ENCODE peak calls at places on chromosomes 7 and 10, in nine cellular contexts. One of them, this sample, is unnamed.

GRCh38 chr7:6096581-6096980 is 65.4 kb downstream of the ANKRD61 start:
- DNase-seq in choroid plexus epithelial cell: no peak
- DNase-seq in GM23338: no peak
- DNase-seq in activated B cell treated with CpG ODN at 0.5 μM for 24 hours: no peak
- DNase-seq in NB4: no peak
- DNase-seq in iris pigment epithelial cell: no peak
- DNase-seq in activated naive CD8-positive, alpha-beta T cell treated with anti-CD3 and anti-CD28 coated beads, Interleukin-2, amount 50 U/mL, for 16 hours: no peak
- DNase-seq in osteocyte: no peak
- DNase-seq in stimulated activated effector memory CD8-positive, alpha-beta T cell treated with anti-CD3 and anti-CD28 coated beads, Interleukin-12 subunit alpha, Interleukin-12 subunit beta, amount 100 ng/mL, for 72 hours: no peak
- DNase-seq in this sample: no peak

GRCh38 chr10:101290415-101290814 is 61.2 kb upstream of the LBX1 start:
- DNase-seq in iris pigment epithelial cell: no peak
- DNase-seq in activated B cell treated with CpG ODN at 0.5 μM for 24 hours: no peak
- DNase-seq in activated naive CD8-positive, alpha-beta T cell treated with anti-CD3 and anti-CD28 coated beads, Interleukin-2, amount 50 U/mL, for 16 hours: no peak
- DNase-seq in stimulated activated effector memory CD8-positive, alpha-beta T cell treated with anti-CD3 and anti-CD28 coated beads, Interleukin-12 subunit alpha, Interleukin-12 subunit beta, amount 100 ng/mL, for 72 hours: no peak
- DNase-seq in GM23338: no peak
- DNase-seq in osteocyte: no peak
- DNase-seq in NB4: no peak
- DNase-seq in choroid plexus epithelial cell: no peak
- DNase-seq in this sample: no peak

GRCh38 chr7:2734761-2735571 is 47.0 kb downstream of the AMZ1 start:
- DNase-seq in iris pigment epithelial cell: no peak
- DNase-seq in NB4: peak; percentile 100
- DNase-seq in GM23338: no peak
- DNase-seq in stimulated activated effector memory CD8-positive, alpha-beta T cell treated with anti-CD3 and anti-CD28 coated beads, Interleukin-12 subunit alpha, Interleukin-12 subunit beta, amount 100 ng/mL, for 72 hours: no peak
- DNase-seq in activated naive CD8-positive, alpha-beta T cell treated with anti-CD3 and anti-CD28 coated beads, Interleukin-2, amount 50 U/mL, for 16 hours: no peak
- DNase-seq in osteocyte: peak; percentile 71
- DNase-seq in choroid plexus epithelial cell: no peak
- DNase-seq in activated B cell treated with CpG ODN at 0.5 μM for 24 hours: peak; percentile 28
- DNase-seq in this sample: peak; percentile 78

GRCh38 chr7:84529480-84530205 is 335.1 kb upstream of the SEMA3A start:
- DNase-seq in iris pigment epithelial cell: peak; percentile 87
- DNase-seq in activated naive CD8-positive, alpha-beta T cell treated with anti-CD3 and anti-CD28 coated beads, Interleukin-2, amount 50 U/mL, for 16 hours: no peak
- DNase-seq in NB4: no peak
- DNase-seq in GM23338: no peak
- DNase-seq in choroid plexus epithelial cell: peak; percentile 78
- DNase-seq in activated B cell treated with CpG ODN at 0.5 μM for 24 hours: no peak
- DNase-seq in osteocyte: no peak
- DNase-seq in stimulated activated effector memory CD8-positive, alpha-beta T cell treated with anti-CD3 and anti-CD28 coated beads, Interleukin-12 subunit alpha, Interleukin-12 subunit beta, amount 100 ng/mL, for 72 hours: no peak
- DNase-seq in this sample: no peak

GRCh38 chr7:130982160-130982638 is 248.2 kb upstream of the KLF14 start:
- DNase-seq in GM23338: peak; percentile 87
- DNase-seq in iris pigment epithelial cell: peak; percentile 55
- DNase-seq in activated B cell treated with CpG ODN at 0.5 μM for 24 hours: no peak
- DNase-seq in stimulated activated effector memory CD8-positive, alpha-beta T cell treated with anti-CD3 and anti-CD28 coated beads, Interleukin-12 subunit alpha, Interleukin-12 subunit beta, amount 100 ng/mL, for 72 hours: no peak
- DNase-seq in osteocyte: no peak
- DNase-seq in activated naive CD8-positive, alpha-beta T cell treated with anti-CD3 and anti-CD28 coated beads, Interleukin-2, amount 50 U/mL, for 16 hours: no peak
- DNase-seq in NB4: peak; percentile 61
- DNase-seq in choroid plexus epithelial cell: peak; percentile 68
- DNase-seq in this sample: peak; percentile 70

GRCh38 chr7:485188-486081 is 34.2 kb downstream of the PDGFA start:
- DNase-seq in iris pigment epithelial cell: no peak
- DNase-seq in NB4: no peak
- DNase-seq in osteocyte: no peak
- DNase-seq in GM23338: no peak
- DNase-seq in activated naive CD8-positive, alpha-beta T cell treated with anti-CD3 and anti-CD28 coated beads, Interleukin-2, amount 50 U/mL, for 16 hours: no peak
- DNase-seq in choroid plexus epithelial cell: no peak
- DNase-seq in stimulated activated effector memory CD8-positive, alpha-beta T cell treated with anti-CD3 and anti-CD28 coated beads, Interleukin-12 subunit alpha, Interleukin-12 subunit beta, amount 100 ng/mL, for 72 hours: no peak
- DNase-seq in activated B cell treated with CpG ODN at 0.5 μM for 24 hours: no peak
- DNase-seq in this sample: no peak

GRCh38 chr7:11935905-11936304 is 103.9 kb upstream of the THSD7A start:
- DNase-seq in choroid plexus epithelial cell: peak; percentile 33
- DNase-seq in activated B cell treated with CpG ODN at 0.5 μM for 24 hours: no peak
- DNase-seq in NB4: no peak
- DNase-seq in osteocyte: no peak
- DNase-seq in stimulated activated effector memory CD8-positive, alpha-beta T cell treated with anti-CD3 and anti-CD28 coated beads, Interleukin-12 subunit alpha, Interleukin-12 subunit beta, amount 100 ng/mL, for 72 hours: no peak
- DNase-seq in iris pigment epithelial cell: peak; percentile 6
- DNase-seq in activated naive CD8-positive, alpha-beta T cell treated with anti-CD3 and anti-CD28 coated beads, Interleukin-2, amount 50 U/mL, for 16 hours: no peak
- DNase-seq in GM23338: no peak
- DNase-seq in this sample: no peak

GRCh38 chr10:122030200-122030552 is 41.2 kb downstream of the TACC2 start:
- DNase-seq in iris pigment epithelial cell: no peak
- DNase-seq in activated B cell treated with CpG ODN at 0.5 μM for 24 hours: no peak
- DNase-seq in osteocyte: no peak
- DNase-seq in GM23338: no peak
- DNase-seq in NB4: no peak
- DNase-seq in activated naive CD8-positive, alpha-beta T cell treated with anti-CD3 and anti-CD28 coated beads, Interleukin-2, amount 50 U/mL, for 16 hours: no peak
- DNase-seq in choroid plexus epithelial cell: no peak
- DNase-seq in stimulated activated effector memory CD8-positive, alpha-beta T cell treated with anti-CD3 and anti-CD28 coated beads, Interleukin-12 subunit alpha, Interleukin-12 subunit beta, amount 100 ng/mL, for 72 hours: no peak
- DNase-seq in this sample: no peak

GRCh38 chr7:16961650-16962049 is 79.9 kb upstream of the AGR3 start:
- DNase-seq in GM23338: no peak
- DNase-seq in NB4: no peak
- DNase-seq in choroid plexus epithelial cell: no peak
- DNase-seq in osteocyte: no peak
- DNase-seq in stimulated activated effector memory CD8-positive, alpha-beta T cell treated with anti-CD3 and anti-CD28 coated beads, Interleukin-12 subunit alpha, Interleukin-12 subunit beta, amount 100 ng/mL, for 72 hours: no peak
- DNase-seq in iris pigment epithelial cell: no peak
- DNase-seq in activated B cell treated with CpG ODN at 0.5 μM for 24 hours: no peak
- DNase-seq in activated naive CD8-positive, alpha-beta T cell treated with anti-CD3 and anti-CD28 coated beads, Interleukin-2, amount 50 U/mL, for 16 hours: no peak
- DNase-seq in this sample: no peak

GRCh38 chr7:142240546-142240945 is 17.3 kb downstream of the PRSS58 start:
- DNase-seq in activated naive CD8-positive, alpha-beta T cell treated with anti-CD3 and anti-CD28 coated beads, Interleukin-2, amount 50 U/mL, for 16 hours: no peak
- DNase-seq in NB4: peak; percentile 62
- DNase-seq in osteocyte: no peak
- DNase-seq in choroid plexus epithelial cell: no peak
- DNase-seq in stimulated activated effector memory CD8-positive, alpha-beta T cell treated with anti-CD3 and anti-CD28 coated beads, Interleukin-12 subunit alpha, Interleukin-12 subunit beta, amount 100 ng/mL, for 72 hours: no peak
- DNase-seq in GM23338: no peak
- DNase-seq in iris pigment epithelial cell: no peak
- DNase-seq in activated B cell treated with CpG ODN at 0.5 μM for 24 hours: no peak
- DNase-seq in this sample: no peak

GRCh38 chr7:44073664-44074348 is 8.4 kb upstream of the PGAM2 start:
- DNase-seq in GM23338: peak; percentile 52
- DNase-seq in choroid plexus epithelial cell: no peak
- DNase-seq in iris pigment epithelial cell: peak; percentile 79
- DNase-seq in osteocyte: no peak
- DNase-seq in NB4: peak; percentile 85
- DNase-seq in activated B cell treated with CpG ODN at 0.5 μM for 24 hours: peak; percentile 77
- DNase-seq in activated naive CD8-positive, alpha-beta T cell treated with anti-CD3 and anti-CD28 coated beads, Interleukin-2, amount 50 U/mL, for 16 hours: peak; percentile 12
- DNase-seq in stimulated activated effector memory CD8-positive, alpha-beta T cell treated with anti-CD3 and anti-CD28 coated beads, Interleukin-12 subunit alpha, Interleukin-12 subunit beta, amount 100 ng/mL, for 72 hours: no peak
- DNase-seq in this sample: peak; percentile 91

GRCh38 chr7:123143206-123143605 is 56.6 kb downstream of the SLC13A1 start:
- DNase-seq in activated B cell treated with CpG ODN at 0.5 μM for 24 hours: no peak
- DNase-seq in iris pigment epithelial cell: no peak
- DNase-seq in GM23338: no peak
- DNase-seq in activated naive CD8-positive, alpha-beta T cell treated with anti-CD3 and anti-CD28 coated beads, Interleukin-2, amount 50 U/mL, for 16 hours: no peak
- DNase-seq in NB4: no peak
- DNase-seq in stimulated activated effector memory CD8-positive, alpha-beta T cell treated with anti-CD3 and anti-CD28 coated beads, Interleukin-12 subunit alpha, Interleukin-12 subunit beta, amount 100 ng/mL, for 72 hours: no peak
- DNase-seq in osteocyte: no peak
- DNase-seq in choroid plexus epithelial cell: peak; percentile 23
- DNase-seq in this sample: no peak

GRCh38 chr7:101913876-101914275 is 96.5 kb downstream of the CUX1 start:
- DNase-seq in GM23338: no peak
- DNase-seq in iris pigment epithelial cell: peak; percentile 34
- DNase-seq in activated B cell treated with CpG ODN at 0.5 μM for 24 hours: no peak
- DNase-seq in activated naive CD8-positive, alpha-beta T cell treated with anti-CD3 and anti-CD28 coated beads, Interleukin-2, amount 50 U/mL, for 16 hours: no peak
- DNase-seq in choroid plexus epithelial cell: peak; percentile 56
- DNase-seq in osteocyte: no peak
- DNase-seq in NB4: no peak
- DNase-seq in stimulated activated effector memory CD8-positive, alpha-beta T cell treated with anti-CD3 and anti-CD28 coated beads, Interleukin-12 subunit alpha, Interleukin-12 subunit beta, amount 100 ng/mL, for 72 hours: no peak
- DNase-seq in this sample: no peak

GRCh38 chr7:108290344-108291134 is 160.4 kb upstream of the LAMB4 start:
- DNase-seq in osteocyte: no peak
- DNase-seq in stimulated activated effector memory CD8-positive, alpha-beta T cell treated with anti-CD3 and anti-CD28 coated beads, Interleukin-12 subunit alpha, Interleukin-12 subunit beta, amount 100 ng/mL, for 72 hours: no peak
- DNase-seq in NB4: no peak
- DNase-seq in choroid plexus epithelial cell: no peak
- DNase-seq in activated naive CD8-positive, alpha-beta T cell treated with anti-CD3 and anti-CD28 coated beads, Interleukin-2, amount 50 U/mL, for 16 hours: no peak
- DNase-seq in iris pigment epithelial cell: no peak
- DNase-seq in GM23338: no peak
- DNase-seq in activated B cell treated with CpG ODN at 0.5 μM for 24 hours: no peak
- DNase-seq in this sample: no peak